ENCODE peak calls at places on chromosomes 13 and 19, in six cellular contexts. J is GM12865, G is HFFc6, X is body of pancreas, H is spleen, D is cardiac muscle cell. W is an unnamed sample.

GRCh38 chr13:102951808-102952207 is 106.0 kb downstream of the ERCC5 start:
- DNase-seq in J (no peak), X (no peak), H (no peak), D (no peak), G (no peak), W (no peak)

GRCh38 chr13:85236431-85236830 is 562.8 kb downstream of the SLITRK6 start:
- DNase-seq in G (peak), D (peak), J (no peak), X (no peak), H (no peak), W (no peak)

GRCh38 chr13:24040835-24041234 is 119.7 kb upstream of the SPATA13 start:
- DNase-seq in D (peak), X (no peak), H (no peak), J (no peak), G (no peak), W (no peak)

GRCh38 chr13:101140087-101140770 is 276.1 kb downstream of the NALCN start:
- DNase-seq in G (no peak), J (no peak), D (no peak), X (no peak), H (no peak), W (no peak)

GRCh38 chr19:5430237-5430636 is 25.0 kb upstream of the ZNRF4 start:
- DNase-seq in H (no peak), X (no peak), G (no peak), J (no peak), D (no peak), W (no peak)

GRCh38 chr13:113109151-113110047 is 3.8 kb downstream of the F7 start:
- DNase-seq in X (no peak), J (no peak), D (no peak), G (no peak), H (peak), W (peak)

GRCh38 chr19:46691104-46691503 is 25.8 kb downstream of the PRKD2 start:
- DNase-seq in X (no peak), G (no peak), H (no peak), D (no peak), J (no peak), W (no peak)

GRCh38 chr19:33125929-33126388 is 6.0 kb upstream of the WDR88 start:
- DNase-seq in X (peak), G (peak), D (peak), J (peak), H (peak), W (no peak)

GRCh38 chr13:57409656-57410055 is 221.9 kb upstream of the PCDH17 start:
- DNase-seq in G (no peak), D (no peak), H (no peak), X (no peak), J (no peak), W (no peak)

GRCh38 chr19:1074512-1075283 is 7.7 kb downstream of the ARHGAP45 start:
- DNase-seq in G (no peak), H (peak), X (peak), J (peak), D (no peak), W (peak)

GRCh38 chr13:114078501-114079451 is 53.6 kb downstream of the RASA3 start:
- DNase-seq in H (peak), G (peak), X (no peak), J (no peak), D (peak), W (no peak)

GRCh38 chr19:48490980-48491792 is 20.4 kb downstream of the LMTK3 start:
- DNase-seq in X (peak), D (no peak), H (peak), J (peak), G (no peak), W (no peak)

GRCh38 chr19:709196-709964 is 645 bp downstream of the PALM start:
- DNase-seq in H (no peak), D (no peak), J (no peak), G (no peak), X (no peak), W (no peak)

GRCh38 chr13:44474122-44474910 is 100.7 kb downstream of the SERP2 start:
- DNase-seq in H (no peak), D (peak), J (no peak), G (no peak), X (no peak), W (no peak)

GRCh38 chr19:43464089-43464775 is 1.2 kb downstream of the LYPD3 start:
- DNase-seq in J (no peak), H (peak), G (no peak), D (no peak), X (peak), W (peak)

GRCh38 chr13:49443327-49443688 is 556 bp downstream of the CAB39L start:
- DNase-seq in J (peak), X (no peak), G (no peak), D (peak), H (no peak), W (no peak)

GRCh38 chr13:95629071-95629470 is 15.4 kb downstream of the DZIP1 start:
- DNase-seq in G (no peak), H (no peak), D (no peak), X (no peak), J (no peak), W (no peak)

GRCh38 chr13:71866173-71867091 is 572 bp downstream of the DACH1 start:
- DNase-seq in J (no peak), D (peak), G (no peak), X (peak), H (peak), W (no peak)

GRCh38 chr13:54226866-54227265 is 1198.3 kb downstream of the OLFM4 start:
- DNase-seq in D (no peak), H (no peak), J (no peak), X (no peak), G (no peak), W (no peak)

GRCh38 chr13:54110597-54110996 is 1082.0 kb downstream of the OLFM4 start:
- DNase-seq in H (no peak), X (no peak), G (no peak), D (no peak), J (no peak), W (no peak)

GRCh38 chr13:44308352-44308751 is 65.3 kb upstream of the SERP2 start:
- DNase-seq in J (no peak), H (no peak), G (no peak), X (no peak), D (no peak), W (no peak)

GRCh38 chr19:28705008-28705407 is 507.9 kb downstream of the UQCRFS1 start:
- DNase-seq in D (peak), G (peak), H (no peak), J (no peak), X (peak), W (no peak)

GRCh38 chr19:17330546-17331253 is 4.0 kb downstream of the ANO8 start:
- DNase-seq in J (no peak), D (no peak), X (no peak), H (no peak), G (no peak), W (no peak)

GRCh38 chr13:53513199-53513598 is 484.6 kb downstream of the OLFM4 start:
- DNase-seq in H (no peak), D (no peak), X (no peak), G (no peak), J (no peak), W (no peak)

GRCh38 chr19:2252481-2253105 is 3.5 kb downstream of the AMH start:
- DNase-seq in G (no peak), D (no peak), J (no peak), H (peak), X (no peak), W (no peak)

GRCh38 chr13:72570019-72570418 is 157.4 kb downstream of the MZT1 start:
- DNase-seq in D (no peak), J (peak), X (no peak), H (no peak), G (no peak), W (no peak)

GRCh38 chr13:22945321-22946226 is 235.2 kb upstream of the SGCG start:
- DNase-seq in J (no peak), G (no peak), H (no peak), X (no peak), D (no peak), W (no peak)

GRCh38 chr13:82717249-82717648 is 1165.0 kb downstream of the SLITRK1 start:
- DNase-seq in J (no peak), G (peak), X (no peak), D (peak), H (no peak), W (no peak)

GRCh38 chr13:99064624-99065249 is 86.9 kb upstream of the DOCK9 start:
- DNase-seq in X (no peak), H (no peak), D (no peak), G (no peak), J (no peak), W (no peak)

GRCh38 chr13:19057588-19058340 is 123.9 kb downstream of the TUBA3C start:
- DNase-seq in X (no peak), D (no peak), H (no peak), G (no peak), J (no peak), W (no peak)

GRCh38 chr13:104683789-104684188 is 1617.6 kb upstream of the SLC10A2 start:
- DNase-seq in J (no peak), D (no peak), X (no peak), H (no peak), G (no peak), W (no peak)

GRCh38 chr19:46384396-46384795 is 29.0 kb downstream of the CCDC8 start:
- DNase-seq in J (no peak), H (peak), G (no peak), X (no peak), D (no peak), W (no peak)

GRCh38 chr13:66617786-66618185 is 612.4 kb downstream of the PCDH9 start:
- DNase-seq in J (no peak), D (no peak), G (no peak), H (no peak), X (no peak), W (no peak)
- TF ChIP-seq CTCF in J (no peak), D (no peak), G (no peak), H (no peak), X (no peak), W (no peak)

GRCh38 chr19:30754162-30754561 is 382.0 kb downstream of the ZNF536 start:
- DNase-seq in G (no peak), X (no peak), D (no peak), J (no peak), H (no peak), W (no peak)
- TF ChIP-seq CTCF in G (no peak), X (no peak), D (no peak), J (no peak), H (no peak), W (no peak)

GRCh38 chr13:67662997-67663396 is 432.9 kb upstream of the PCDH9 start:
- DNase-seq in J (no peak), D (no peak), X (no peak), H (no peak), G (no peak), W (no peak)
- TF ChIP-seq CTCF in J (no peak), D (no peak), X (no peak), H (no peak), G (no peak), W (no peak)

GRCh38 chr19:42178791-42179500 is 38.5 kb downstream of the DEDD2 start:
- DNase-seq in H (no peak), G (no peak), X (no peak), J (peak), D (no peak), W (no peak)
- TF ChIP-seq CTCF in H (no peak), G (peak), X (no peak), J (peak), D (peak), W (peak)

GRCh38 chr19:12806242-12807131 is at the start of gene RNASEH2A:
- DNase-seq in J (peak), X (peak), H (peak), G (peak), D (peak), W (peak)
- TF ChIP-seq CTCF in J (peak), X (no peak), H (peak), G (no peak), D (no peak), W (no peak)

DNA sequence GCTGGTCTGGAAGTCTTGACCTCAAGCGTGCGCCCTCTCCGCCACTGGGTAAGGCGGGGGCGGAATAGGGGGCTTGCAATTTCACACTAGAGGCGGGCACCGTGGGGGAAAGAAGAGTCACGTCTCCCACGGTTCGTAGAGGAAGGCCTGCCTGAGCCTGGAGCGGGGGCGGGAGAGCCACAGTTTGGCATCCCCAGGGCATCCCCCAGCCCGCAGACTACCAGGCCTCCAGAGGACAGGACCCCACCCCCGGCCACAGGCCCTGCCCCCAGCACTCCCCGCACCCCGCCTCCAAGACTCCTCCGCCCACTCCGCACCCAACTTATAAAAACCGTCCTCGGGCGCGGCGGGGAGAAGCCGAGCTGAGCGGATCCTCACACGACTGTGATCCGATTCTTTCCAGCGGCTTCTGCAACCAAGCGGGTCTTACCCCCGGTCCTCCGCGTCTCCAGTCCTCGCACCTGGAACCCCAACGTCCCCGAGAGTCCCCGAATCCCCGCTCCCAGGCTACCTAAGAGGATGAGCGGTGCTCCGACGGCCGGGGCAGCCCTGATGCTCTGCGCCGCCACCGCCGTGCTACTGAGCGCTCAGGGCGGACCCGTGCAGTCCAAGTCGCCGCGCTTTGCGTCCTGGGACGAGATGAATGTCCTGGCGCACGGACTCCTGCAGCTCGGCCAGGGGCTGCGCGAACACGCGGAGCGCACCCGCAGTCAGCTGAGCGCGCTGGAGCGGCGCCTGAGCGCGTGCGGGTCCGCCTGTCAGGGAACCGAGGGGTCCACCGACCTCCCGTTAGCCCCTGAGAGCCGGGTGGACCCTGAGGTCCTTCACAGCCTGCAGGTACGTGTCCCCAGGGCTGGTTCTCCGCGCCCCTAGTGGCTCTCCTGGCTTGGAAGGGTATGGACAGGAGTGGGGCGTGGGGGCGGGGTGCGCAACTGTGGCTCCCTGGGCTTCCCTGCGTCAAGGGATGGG is at the start of gene ANGPTL4:
- DNase-seq in D (peak), J (no peak), X (peak), G (peak), H (peak), W (no peak)
- TF ChIP-seq CTCF in D (peak), J (no peak), X (peak), G (peak), H (no peak), W (no peak)

GRCh38 chr13:51047434-51048165 is 63.5 kb downstream of the C13orf42 start:
- DNase-seq in G (no peak), D (no peak), X (no peak), H (no peak), J (no peak), W (no peak)
- TF ChIP-seq CTCF in G (no peak), D (no peak), X (no peak), H (no peak), J (no peak), W (no peak)

DNA sequence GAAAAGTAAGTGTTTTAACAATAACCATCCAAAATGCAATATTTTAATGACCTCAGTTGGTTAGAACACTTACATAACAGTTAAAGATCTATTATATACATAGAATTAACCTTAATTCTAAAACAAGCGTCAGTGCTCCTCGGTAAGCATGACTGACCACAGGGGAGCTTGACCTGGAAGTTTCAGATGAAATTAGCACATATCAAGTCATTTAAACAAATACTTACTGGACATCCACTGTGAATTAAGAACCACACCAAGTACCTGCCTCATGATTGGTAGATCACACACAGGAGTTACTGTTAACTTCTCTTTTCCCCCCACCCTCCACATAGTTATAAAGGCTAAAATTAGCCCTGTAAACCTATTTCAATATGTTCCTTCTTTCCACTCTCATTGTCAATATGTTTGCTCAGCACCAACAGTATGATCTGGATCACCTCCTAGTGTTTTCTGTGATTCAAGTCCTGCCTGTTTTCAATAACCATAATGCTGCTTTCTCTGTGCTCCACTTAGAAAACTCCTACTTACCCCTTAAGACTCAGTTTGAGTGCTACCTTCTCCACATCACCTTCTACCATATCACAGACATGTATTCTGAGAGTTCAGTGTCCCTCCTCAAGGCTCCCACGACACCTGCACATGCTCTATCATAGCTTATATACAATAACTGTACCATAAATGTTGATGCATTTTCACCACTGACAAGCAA is 209.0 kb downstream of the VWA8 start:
- DNase-seq in H (no peak), X (no peak), J (no peak), G (no peak), D (no peak), W (no peak)
- TF ChIP-seq CTCF in H (no peak), X (no peak), J (no peak), G (no peak), D (no peak), W (no peak)

W was measured in CD14-positive monocyte.